ENCODE peak calls at places on chromosomes 4 and X, in four cellular contexts. One of them, this sample, is unnamed. For H3K9me3, the result is how much of the 10 kb centered on the place peaks cover.

GRCh38 chr4:138891610-138892009 is 124.0 kb upstream of the NOCT start:
- DNase-seq in ascending aorta: no peak
- DNase-seq in fibroblast of lung: no peak
- DNase-seq in AG04450: no peak
- DNase-seq in this sample: no peak

GRCh38 chr4:42806436-42806835 is 86.1 kb upstream of the GRXCR1 start:
- DNase-seq in ascending aorta: no peak
- DNase-seq in fibroblast of lung: no peak
- DNase-seq in AG04450: no peak
- DNase-seq in this sample: no peak

GRCh38 chr4:113809313-113809712 is 47.8 kb upstream of the CAMK2D start:
- DNase-seq in ascending aorta: peak
- DNase-seq in AG04450: no peak
- DNase-seq in fibroblast of lung: peak
- DNase-seq in this sample: no peak

GRCh38 chr4:52637116-52637515 is 22.0 kb downstream of the USP46 start:
- DNase-seq in fibroblast of lung: no peak
- DNase-seq in ascending aorta: no peak
- DNase-seq in AG04450: no peak
- DNase-seq in this sample: no peak

GRCh38 chr4:80921441-80921840 is 109.1 kb upstream of the BMP3 start:
- DNase-seq in ascending aorta: no peak
- DNase-seq in AG04450: no peak
- DNase-seq in fibroblast of lung: no peak
- DNase-seq in this sample: no peak

GRCh38 chr4:17450431-17450830 is 61.5 kb downstream of the QDPR start:
- DNase-seq in fibroblast of lung: no peak
- DNase-seq in ascending aorta: no peak
- DNase-seq in AG04450: no peak
- DNase-seq in this sample: no peak

GRCh38 chrX:20231598-20231997 is 35.1 kb downstream of the RPS6KA3 start:
- DNase-seq in ascending aorta: no peak
- DNase-seq in AG04450: no peak
- DNase-seq in fibroblast of lung: no peak
- DNase-seq in this sample: no peak

GRCh38 chr4:150250293-150250997 is 172.2 kb downstream of the DCLK2 start:
- DNase-seq in fibroblast of lung: no peak
- DNase-seq in AG04450: no peak
- DNase-seq in ascending aorta: peak
- DNase-seq in this sample: no peak

GRCh38 chr4:118372251-118372650 is 19.4 kb upstream of the PRSS12 start:
- DNase-seq in ascending aorta: no peak
- DNase-seq in AG04450: no peak
- DNase-seq in fibroblast of lung: no peak
- DNase-seq in this sample: no peak

GRCh38 chrX:73577368-73577767 is 14.4 kb downstream of the CHIC1 start:
- DNase-seq in AG04450: peak
- DNase-seq in fibroblast of lung: peak
- DNase-seq in ascending aorta: no peak
- DNase-seq in this sample: no peak

GRCh38 chr4:26140150-26140898 is 180.5 kb upstream of the RBPJ start:
- DNase-seq in ascending aorta: no peak
- DNase-seq in fibroblast of lung: peak
- DNase-seq in AG04450: no peak
- DNase-seq in this sample: no peak

GRCh38 chrX:5829469-5829868 is 399.2 kb downstream of the NLGN4X start:
- DNase-seq in fibroblast of lung: no peak
- DNase-seq in AG04450: no peak
- DNase-seq in ascending aorta: no peak
- DNase-seq in this sample: no peak

GRCh38 chrX:5829060-5829459 is 399.6 kb downstream of the NLGN4X start:
- DNase-seq in ascending aorta: no peak
- DNase-seq in fibroblast of lung: no peak
- DNase-seq in AG04450: no peak
- DNase-seq in this sample: no peak

DNA sequence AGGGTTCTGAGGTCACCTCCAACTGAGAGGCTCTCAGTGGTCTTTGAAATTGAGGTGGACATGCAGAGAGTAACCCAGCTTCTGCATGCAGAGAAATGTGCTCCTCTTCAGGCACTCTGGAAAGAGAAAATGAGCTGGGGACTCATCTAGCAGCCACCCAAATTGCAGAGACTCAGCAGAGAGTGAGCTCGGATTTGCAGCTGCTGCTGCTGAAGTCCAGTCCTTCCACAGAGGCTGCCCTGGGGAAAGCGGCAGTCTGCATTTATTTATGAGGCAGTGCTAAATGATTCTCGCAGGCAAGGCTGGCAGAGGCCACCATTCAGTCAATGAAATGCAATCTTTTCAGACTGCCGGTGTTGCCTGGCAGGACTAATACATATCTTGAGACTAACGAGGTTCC is 404.8 kb downstream of the NLGN4X start:
- DNase-seq in ascending aorta: no peak
- DNase-seq in fibroblast of lung: no peak
- DNase-seq in AG04450: no peak
- DNase-seq in this sample: no peak
- H3K9me3 ChIP-seq in ascending aorta: under half
- H3K9me3 ChIP-seq in fibroblast of lung: under half
- H3K9me3 ChIP-seq in AG04450: under half
- H3K9me3 ChIP-seq in this sample: under half

GRCh38 chr4:97453186-97453585 is 690.1 kb downstream of the STPG2 start:
- DNase-seq in AG04450: no peak
- DNase-seq in ascending aorta: no peak
- DNase-seq in fibroblast of lung: no peak
- DNase-seq in this sample: no peak
- H3K9me3 ChIP-seq in AG04450: under half
- H3K9me3 ChIP-seq in ascending aorta: under half
- H3K9me3 ChIP-seq in fibroblast of lung: under half
- H3K9me3 ChIP-seq in this sample: under half

GRCh38 chrX:62839596-62839995 is 511.5 kb downstream of the SPIN4 start:
- DNase-seq in fibroblast of lung: no peak
- DNase-seq in ascending aorta: no peak
- DNase-seq in AG04450: no peak
- DNase-seq in this sample: no peak
- H3K9me3 ChIP-seq in fibroblast of lung: under half
- H3K9me3 ChIP-seq in ascending aorta: under half
- H3K9me3 ChIP-seq in AG04450: under half
- H3K9me3 ChIP-seq in this sample: under half

GRCh38 chr4:28883211-28883610 is 1837.0 kb upstream of the PCDH7 start:
- DNase-seq in ascending aorta: no peak
- DNase-seq in AG04450: no peak
- DNase-seq in fibroblast of lung: no peak
- DNase-seq in this sample: no peak

GRCh38 chr4:28890949-28891348 is 1829.2 kb upstream of the PCDH7 start:
- DNase-seq in AG04450: no peak
- DNase-seq in fibroblast of lung: no peak
- DNase-seq in ascending aorta: no peak
- DNase-seq in this sample: no peak

DNA sequence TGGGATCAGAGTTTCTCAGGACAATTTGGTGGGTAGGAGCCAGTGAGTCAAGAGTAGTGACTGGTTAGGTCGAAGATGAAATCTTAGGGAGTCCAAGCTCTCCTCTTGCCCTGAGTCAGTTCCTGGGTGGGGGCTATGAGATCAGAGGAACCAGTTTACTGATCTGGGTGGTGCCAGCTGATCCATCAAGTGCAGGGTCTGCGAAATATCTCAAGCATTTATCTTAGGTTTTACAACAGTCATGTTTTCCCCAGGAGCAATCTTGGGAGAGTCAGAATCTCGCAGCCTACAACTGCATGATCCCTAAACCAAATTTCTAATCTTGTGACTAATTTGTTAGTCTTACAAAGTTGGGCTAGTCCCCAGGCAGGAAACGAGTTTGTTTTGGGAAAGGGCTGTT is 1833.2 kb upstream of the PCDH7 start:
- DNase-seq in fibroblast of lung: no peak
- DNase-seq in ascending aorta: no peak
- DNase-seq in AG04450: no peak
- DNase-seq in this sample: no peak
- H3K9me3 ChIP-seq in fibroblast of lung: under half
- H3K9me3 ChIP-seq in ascending aorta: under half
- H3K9me3 ChIP-seq in AG04450: under half
- H3K9me3 ChIP-seq in this sample: under half

GRCh38 chr4:19756661-19757060 is 495.0 kb upstream of the SLIT2 start:
- DNase-seq in ascending aorta: no peak
- DNase-seq in fibroblast of lung: peak
- DNase-seq in AG04450: no peak
- DNase-seq in this sample: no peak
- H3K9me3 ChIP-seq in ascending aorta: under half
- H3K9me3 ChIP-seq in fibroblast of lung: under half
- H3K9me3 ChIP-seq in AG04450: under half
- H3K9me3 ChIP-seq in this sample: under half